ENCODE peak calls at places on chromosome 22, in seven cellular contexts. Q is nucleus accumbens; T is stimulated activated CD4-positive, alpha-beta T cell treated with anti-CD3 and anti-CD28 coated beads, Interleukin-1b, Interleukin-23, amount 100 ng/mL, for 24 hours; J is caudate nucleus; V is body of pancreas; D is NCI-H446; U is stimulated activated CD8-positive, alpha-beta memory T cell treated with anti-CD3 and anti-CD28 coated beads, Interleukin-15, amount 100 ng/mL, for 1 hour. S is an unnamed sample.

GRCh38 chr22:29443452-29443851 is 5.1 kb downstream of the RFPL1 start:
- DNase-seq in Q (no peak), T (no peak), J (no peak), V (no peak), D (no peak), U (no peak), S (no peak)

GRCh38 chr22:32202539-32203180 is 2.2 kb downstream of the RFPL2 start:
- DNase-seq in Q (no peak), T (no peak), J (no peak), V (peak), D (peak), U (no peak), S (no peak)

GRCh38 chr22:41657709-41658108 is 31.0 kb downstream of the SNU13 start:
- DNase-seq in Q (no peak), T (no peak), J (no peak), V (no peak), D (no peak), U (no peak), S (no peak)

GRCh38 chr22:25623310-25623734 is 58.8 kb downstream of the GRK3 start:
- DNase-seq in Q (no peak), T (no peak), J (no peak), V (no peak), D (no peak), U (no peak), S (no peak)

GRCh38 chr22:20980523-20980922 is 1.6 kb upstream of the LZTR1 start:
- DNase-seq in Q (no peak), T (no peak), J (no peak), V (no peak), D (no peak), U (no peak), S (no peak)

GRCh38 chr22:37231406-37232139 is 12.5 kb downstream of the RAC2 start:
- DNase-seq in Q (no peak), T (no peak), J (no peak), V (no peak), D (no peak), U (no peak), S (no peak)

GRCh38 chr22:34416321-34416900 is 496.1 kb upstream of the LARGE1 start:
- DNase-seq in Q (no peak), T (no peak), J (no peak), V (no peak), D (no peak), U (no peak), S (no peak)

GRCh38 chr22:49671331-49672012 is 156.2 kb downstream of the BRD1 start:
- DNase-seq in Q (no peak), T (no peak), J (no peak), V (peak), D (no peak), U (no peak), S (no peak)

GRCh38 chr22:19291580-19292261 is at the start of gene CLTCL1:
- DNase-seq in Q (peak), T (peak), J (peak), V (peak), D (peak), U (peak), S (peak)

GRCh38 chr22:22892096-22893052 is 4.8 kb downstream of the IGLL5 start:
- DNase-seq in Q (no peak), T (no peak), J (no peak), V (no peak), D (no peak), U (no peak), S (no peak)

GRCh38 chr22:24112188-24112587 is 69.1 kb upstream of the SUSD2 start:
- DNase-seq in Q (no peak), T (no peak), J (no peak), V (no peak), D (no peak), U (no peak), S (no peak)

GRCh38 chr22:38051900-38052862 is 5.0 kb upstream of the PICK1 start:
- DNase-seq in Q (peak), T (peak), J (peak), V (peak), D (peak), U (peak), S (peak)

GRCh38 chr22:21766933-21767462 is 31.4 kb upstream of the YPEL1 start:
- DNase-seq in Q (no peak), T (no peak), J (no peak), V (no peak), D (no peak), U (peak), S (peak)

GRCh38 chr22:37126383-37126782 is 16.9 kb upstream of the TMPRSS6 start:
- DNase-seq in Q (no peak), T (no peak), J (no peak), V (no peak), D (no peak), U (no peak), S (no peak)

GRCh38 chr22:44396727-44397722 is 84.3 kb upstream of the SHISAL1 start:
- DNase-seq in Q (no peak), T (no peak), J (no peak), V (no peak), D (no peak), U (no peak), S (no peak)

GRCh38 chr22:46774456-46775363 is 12.3 kb downstream of the TBC1D22A start:
- DNase-seq in Q (no peak), T (no peak), J (no peak), V (no peak), D (no peak), U (no peak), S (no peak)

GRCh38 chr22:26367402-26368245 is 61.4 kb upstream of the ASPHD2 start:
- DNase-seq in Q (no peak), T (peak), J (no peak), V (peak), D (peak), U (peak), S (peak)

GRCh38 chr22:43200031-43200430 is 13.1 kb upstream of the TTLL12 start:
- DNase-seq in Q (no peak), T (no peak), J (no peak), V (no peak), D (peak), U (no peak), S (no peak)

GRCh38 chr22:27420817-27421361 is 380.7 kb downstream of the MN1 start:
- DNase-seq in Q (no peak), T (no peak), J (no peak), V (peak), D (peak), U (no peak), S (no peak)

GRCh38 chr22:49091917-49092545 is 735.6 kb downstream of the BRD1 start:
- DNase-seq in Q (no peak), T (no peak), J (no peak), V (no peak), D (no peak), U (no peak), S (no peak)

GRCh38 chr22:37457093-37457893 is 28.9 kb downstream of the MFNG start:
- DNase-seq in Q (peak), T (peak), J (peak), V (peak), D (peak), U (peak), S (peak)

GRCh38 chr22:37057796-37058510 is 6.4 kb downstream of the KCTD17 start:
- DNase-seq in Q (no peak), T (no peak), J (no peak), V (no peak), D (no peak), U (no peak), S (no peak)

GRCh38 chr22:28711820-28712777 is 29.5 kb downstream of the CHEK2 start:
- DNase-seq in Q (no peak), T (no peak), J (no peak), V (no peak), D (no peak), U (no peak), S (no peak)

GRCh38 chr22:38819387-38819940 is 24.4 kb downstream of the NPTXR start:
- DNase-seq in Q (no peak), T (no peak), J (no peak), V (no peak), D (no peak), U (no peak), S (no peak)

S was measured in activated CD8-positive, alpha-beta memory T cell treated with anti-CD3 and anti-CD28 coated beads for 4 hours.